ENCODE peak calls at places on chromosomes 3 and 15, in nine cellular contexts. L is NCI-H460; K is glutamatergic neuron; N is HEK293T; A is stimulated activated CD4-positive, alpha-beta T cell treated with anti-CD3 and anti-CD28 coated beads, Interleukin-15, amount 100 ng/mL, for 1 hour; W is NT2/D1; H is lower lobe of right lung; S is ACHN; B is T-helper 1 cell. X is an unnamed sample.

GRCh38 chr3:60742606-60743145 is 508.6 kb downstream of the FHIT start:
- DNase-seq in K (peak), W (peak), B (no peak), A (no peak), N (peak), L (no peak), H (no peak), S (no peak), X (no peak)

GRCh38 chr3:21188459-21188858 is 562.6 kb downstream of the ZNF385D start:
- DNase-seq in W (no peak), N (no peak), A (no peak), K (no peak), H (no peak), B (no peak), L (no peak), S (no peak), X (no peak)

GRCh38 chr15:45448516-45448915 is 70.2 kb upstream of the GATM start:
- DNase-seq in S (no peak), B (no peak), W (no peak), K (no peak), H (no peak), N (no peak), L (no peak), A (no peak), X (no peak)

GRCh38 chr3:124701687-124702086 is 28.6 kb upstream of the UMPS start:
- DNase-seq in W (no peak), B (no peak), N (no peak), H (no peak), L (no peak), A (no peak), K (no peak), S (peak), X (no peak)

GRCh38 chr3:70038671-70039070 is 39.1 kb downstream of the SAMMSON start:
- DNase-seq in W (no peak), A (no peak), H (no peak), B (no peak), L (no peak), S (no peak), N (no peak), K (no peak), X (no peak)

GRCh38 chr3:135084976-135085375 is 289.9 kb downstream of the EPHB1 start:
- DNase-seq in A (no peak), L (no peak), S (no peak), B (no peak), N (no peak), H (no peak), W (no peak), K (no peak), X (no peak)

GRCh38 chr3:37595784-37596180 is 265.9 kb upstream of the CTDSPL start:
- DNase-seq in A (no peak), N (no peak), L (no peak), W (no peak), H (no peak), K (no peak), B (no peak), S (no peak), X (no peak)

GRCh38 chr3:19931180-19931692 is 2.8 kb downstream of the EFHB start:
- DNase-seq in B (peak), S (no peak), L (no peak), A (no peak), W (no peak), N (no peak), H (no peak), K (no peak), X (no peak)

GRCh38 chr3:138479355-138479964 is 45.0 kb downstream of the ESYT3 start:
- DNase-seq in A (no peak), W (peak), B (peak), K (peak), N (peak), S (peak), H (peak), L (peak), X (no peak)